ENCODE peak calls at places on chromosomes 7 and 10, in six cellular contexts. G is endodermal cell; F is CD4-positive, alpha-beta memory T cell; K is HFF-Myc; N is adrenal gland; A is foreskin fibroblast. B is an unnamed sample.

GRCh38 chr7:517848-518629 is 1.6 kb downstream of the PDGFA start:
- DNase-seq in K (no peak), G (peak; percentile 80), F (peak; percentile 37), N (peak; percentile 68), A (peak; percentile 83), B (peak; percentile 66)

GRCh38 chr10:105800626-105801025 is 1159.5 kb downstream of the SORCS3 start:
- DNase-seq in A (no peak), G (no peak), K (no peak), N (no peak), F (no peak), B (no peak)

GRCh38 chr10:78451592-78451991 is 417.9 kb downstream of the RPS24 start:
- DNase-seq in F (no peak), G (no peak), N (no peak), K (no peak), A (no peak), B (no peak)

GRCh38 chr7:30428586-30429530 is 49.7 kb downstream of the NOD1 start:
- DNase-seq in F (no peak), N (no peak), K (no peak), G (no peak), A (no peak), B (no peak)

GRCh38 chr7:44275146-44275545 is 50.2 kb downstream of the CAMK2B start:
- DNase-seq in K (no peak), N (no peak), F (no peak), G (no peak), A (no peak), B (no peak)

GRCh38 chr7:140260767-140261486 is 84.1 kb upstream of the KDM7A start:
- DNase-seq in G (no peak), N (no peak), A (no peak), K (no peak), F (no peak), B (no peak)

GRCh38 chr7:86158111-86158510 is 485.6 kb upstream of the GRM3 start:
- DNase-seq in G (no peak), K (no peak), N (no peak), A (no peak), F (no peak), B (no peak)

GRCh38 chr10:50469288-50469687 is 154.5 kb downstream of the SGMS1 start:
- DNase-seq in N (no peak), A (peak; percentile 67), F (no peak), K (no peak), G (no peak), B (peak; percentile 26)

GRCh38 chr7:98011996-98012395 is 22.0 kb upstream of the OCM2 start:
- DNase-seq in N (no peak), G (no peak), F (no peak), A (no peak), K (no peak), B (no peak)

GRCh38 chr7:73984481-73985205 is 43.3 kb upstream of the ELN start:
- DNase-seq in F (no peak), N (no peak), A (no peak), G (no peak), K (no peak), B (no peak)

GRCh38 chr7:154304740-154305679 is 252.8 kb downstream of the DPP6 start:
- DNase-seq in A (no peak), N (no peak), G (peak; percentile 84), K (no peak), F (no peak), B (no peak)

GRCh38 chr10:57351076-57351475 is 916.6 kb downstream of the IPMK start:
- DNase-seq in F (no peak), A (no peak), N (no peak), G (peak; percentile 42), K (no peak), B (no peak)

GRCh38 chr7:129664029-129665012 is 52.8 kb downstream of the NRF1 start:
- DNase-seq in F (no peak), A (peak; percentile 80), G (no peak), N (no peak), K (peak; percentile 53), B (peak; percentile 65)

GRCh38 chr7:31935115-31935514 is 135.1 kb downstream of the PDE1C start:
- DNase-seq in F (no peak), G (no peak), A (peak; percentile 36), K (no peak), N (no peak), B (no peak)

GRCh38 chr10:98478430-98479222 is 31.9 kb upstream of the HPS1 start:
- DNase-seq in F (no peak), K (no peak), A (peak; percentile 57), N (no peak), G (no peak), B (peak; percentile 29)

GRCh38 chr10:21171936-21172773 is 275.0 kb upstream of the NEBL start:
- DNase-seq in F (no peak), N (no peak), G (no peak), A (no peak), K (no peak), B (no peak)

GRCh38 chr10:11882646-11883375 is 59.7 kb downstream of the PROSER2 start:
- DNase-seq in N (no peak), K (no peak), F (no peak), A (no peak), G (no peak), B (no peak)

GRCh38 chr10:25689346-25690095 is 244.5 kb upstream of the MYO3A start:
- DNase-seq in N (no peak), F (no peak), G (no peak), A (no peak), K (no peak), B (no peak)

GRCh38 chr10:57017356-57018037 is 656.4 kb upstream of the ZWINT start:
- DNase-seq in G (peak; percentile 46), K (no peak), F (no peak), N (no peak), A (no peak), B (no peak)

GRCh38 chr10:124650820-124651401 is 93.3 kb downstream of the FAM53B start:
- DNase-seq in F (peak; percentile 88), N (no peak), A (no peak), K (no peak), G (no peak), B (no peak)

GRCh38 chr10:58781873-58782488 is 269.3 kb downstream of the BICC1 start:
- DNase-seq in A (peak; percentile 75), K (peak; percentile 36), N (no peak), G (no peak), F (no peak), B (peak; percentile 51)

GRCh38 chr7:24383055-24383454 is 99.1 kb downstream of the NPY start:
- DNase-seq in N (no peak), G (no peak), K (no peak), F (no peak), A (no peak), B (no peak)

GRCh38 chr10:78437407-78437768 is 403.7 kb downstream of the RPS24 start:
- DNase-seq in F (no peak), N (no peak), K (no peak), G (peak; percentile 40), A (no peak), B (no peak)

GRCh38 chr7:30285531-30286284 is 1.3 kb downstream of the ZNRF2 start:
- DNase-seq in A (peak; percentile 54), F (peak; percentile 76), G (peak; percentile 72), N (peak; percentile 34), K (peak; percentile 38), B (peak; percentile 24)

GRCh38 chr7:128459394-128459878 is 3.8 kb downstream of the HILPDA start:
- DNase-seq in G (peak; percentile 88), A (peak; percentile 83), N (peak; percentile 64), F (peak; percentile 83), K (peak; percentile 40), B (peak; percentile 73)

B was measured in AG20443.